ENCODE peak calls at places on chromosome 19, in five cellular contexts. Y is testis, X is A549, T is body of pancreas, G is neural progenitor cell. B is an unnamed sample.

GRCh38 chr19:14369399-14370168 is 11.7 kb upstream of the ADGRE5 start:
- DNase-seq in Y (no peak), X (no peak), T (no peak), G (no peak), B (no peak)

GRCh38 chr19:40690050-40690698 is at the start of gene NUMBL:
- DNase-seq in Y (no peak), X (no peak), T (no peak), G (no peak), B (no peak)

GRCh38 chr19:43519436-43520088 is 7.4 kb downstream of the ETHE1 start:
- DNase-seq in Y (peak), X (peak), T (peak), G (peak), B (peak)

GRCh38 chr19:46513461-46514236 is 18.0 kb upstream of the PNMA8B start:
- DNase-seq in Y (peak), X (peak), T (peak), G (peak), B (peak)

GRCh38 chr19:369256-369655 is 24.7 kb upstream of the MIER2 start:
- DNase-seq in Y (no peak), X (no peak), T (no peak), G (no peak), B (no peak)

GRCh38 chr19:16327911-16328823 is 3.5 kb downstream of the KLF2 start:
- DNase-seq in Y (peak), X (peak), T (peak), G (no peak), B (peak)

GRCh38 chr19:2451741-2452140 is 5.0 kb downstream of the LMNB2 start:
- DNase-seq in Y (no peak), X (no peak), T (no peak), G (no peak), B (no peak)

GRCh38 chr19:50460161-50460765 is 16.0 kb upstream of the EMC10 start:
- DNase-seq in Y (no peak), X (peak), T (no peak), G (no peak), B (no peak)

GRCh38 chr19:43623889-43624670 is 4.7 kb upstream of the ZNF428 start:
- DNase-seq in Y (peak), X (no peak), T (no peak), G (peak), B (no peak)

GRCh38 chr19:13573268-13573667 is 67.0 kb upstream of the CACNA1A start:
- DNase-seq in Y (no peak), X (no peak), T (no peak), G (peak), B (no peak)

GRCh38 chr19:15640904-15641597 is 354 bp downstream of the CYP4F3 start:
- DNase-seq in Y (no peak), X (peak), T (no peak), G (no peak), B (peak)

GRCh38 chr19:47156861-47157454 is 26.3 kb downstream of the SAE1 start:
- DNase-seq in Y (no peak), X (no peak), T (no peak), G (no peak), B (no peak)

GRCh38 chr19:48752511-48753365 is at the start of gene FUT1:
- DNase-seq in Y (peak), X (no peak), T (peak), G (peak), B (peak)

GRCh38 chr19:6930190-6930589 is 42.8 kb downstream of the ADGRE1 start:
- DNase-seq in Y (no peak), X (no peak), T (no peak), G (no peak), B (no peak)

GRCh38 chr19:6925801-6926751 is 38.7 kb downstream of the ADGRE1 start:
- DNase-seq in Y (no peak), X (peak), T (no peak), G (no peak), B (no peak)
- TF ChIP-seq CTCF in Y (no peak), X (peak), T (no peak), G (no peak), B (no peak)

GRCh38 chr19:36244066-36244465 is 29.2 kb downstream of the ZNF146 start:
- DNase-seq in Y (no peak), X (no peak), T (no peak), G (no peak), B (no peak)

GRCh38 chr19:36245210-36246005 is 30.5 kb downstream of the ZNF146 start:
- DNase-seq in Y (peak), X (no peak), T (peak), G (peak), B (no peak)

DNA sequence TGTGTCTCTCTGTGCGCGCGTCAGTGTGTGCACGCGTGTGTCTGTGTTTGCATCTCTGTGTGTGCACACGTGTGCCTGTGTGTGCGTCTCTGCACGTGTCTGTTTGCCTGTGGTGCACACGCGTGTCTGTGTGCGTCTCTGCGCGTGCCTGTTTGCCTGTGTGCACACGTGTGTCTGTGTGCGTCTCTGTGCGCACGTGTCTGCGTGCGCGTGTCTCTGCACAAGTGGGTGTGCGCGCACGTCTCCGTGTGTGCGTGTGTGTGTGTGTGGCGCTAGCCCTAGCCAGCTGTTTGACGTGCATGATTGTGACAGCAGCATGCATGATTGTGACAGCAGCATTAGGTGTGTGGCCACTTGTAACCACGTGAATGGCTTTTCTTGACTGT is 31.1 kb downstream of the ZNF146 start:
- DNase-seq in Y (no peak), X (no peak), T (no peak), G (no peak), B (peak)
- H3K4me3 ChIP-seq in Y (peak), X (no peak), T (no peak), G (peak), B (peak)

GRCh38 chr19:5547881-5548280 is 19.9 kb downstream of the TINCR start:
- DNase-seq in Y (no peak), X (peak), T (no peak), G (peak), B (peak)
- TF ChIP-seq CTCF in Y (peak), X (peak), T (peak), G (peak), B (peak)

GRCh38 chr19:54484451-54484850 is 11.4 kb upstream of the CDC42EP5 start:
- DNase-seq in Y (no peak), X (no peak), T (no peak), G (no peak), B (no peak)

GRCh38 chr19:54485846-54486245 is 12.8 kb upstream of the CDC42EP5 start:
- DNase-seq in Y (no peak), X (no peak), T (no peak), G (no peak), B (no peak)

GRCh38 chr19:54480048-54480447 is 7.0 kb upstream of the CDC42EP5 start:
- DNase-seq in Y (no peak), X (no peak), T (no peak), G (no peak), B (no peak)

GRCh38 chr19:54481326-54481930 is 8.3 kb upstream of the CDC42EP5 start:
- DNase-seq in Y (peak), X (peak), T (peak), G (peak), B (peak)

GRCh38 chr19:54482889-54483288 is 9.8 kb upstream of the CDC42EP5 start:
- DNase-seq in Y (no peak), X (no peak), T (no peak), G (no peak), B (no peak)
- H3K4me3 ChIP-seq in Y (no peak), X (no peak), T (no peak), G (no peak), B (no peak)

DNA sequence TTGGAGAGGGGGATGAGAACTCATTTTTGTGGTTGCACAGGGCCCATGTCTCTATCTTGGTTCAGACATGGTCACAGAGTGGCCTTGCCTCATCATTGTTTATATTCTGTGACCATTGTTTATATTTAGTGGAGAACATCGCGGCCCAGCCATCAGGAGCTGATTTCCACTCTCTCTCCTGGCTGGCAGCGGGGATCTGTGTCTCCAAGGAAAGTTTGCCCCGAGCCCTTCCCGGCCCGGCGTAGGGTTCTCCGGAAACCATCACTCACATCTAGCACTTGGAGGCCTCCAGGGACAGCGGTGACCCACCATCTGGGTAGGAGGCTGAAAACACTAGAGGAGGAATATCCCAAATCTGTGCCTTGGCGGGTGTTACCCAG is 822 bp upstream of the ZNF358 start:
- DNase-seq in Y (no peak), X (no peak), T (no peak), G (no peak), B (no peak)
- TF ChIP-seq CTCF in Y (no peak), X (no peak), T (no peak), G (no peak), B (no peak)

GRCh38 chr19:34306213-34306661 is 51.9 kb downstream of the GARRE1 start:
- DNase-seq in Y (no peak), X (no peak), T (peak), G (no peak), B (no peak)

GRCh38 chr19:34309368-34310138 is 55.2 kb downstream of the GARRE1 start:
- DNase-seq in Y (no peak), X (no peak), T (no peak), G (no peak), B (no peak)

GRCh38 chr19:34310494-34310981 is 54.5 kb upstream of the GPI start:
- DNase-seq in Y (peak), X (no peak), T (no peak), G (no peak), B (no peak)

GRCh38 chr19:34306824-34307223 is 52.5 kb downstream of the GARRE1 start:
- DNase-seq in Y (no peak), X (no peak), T (no peak), G (no peak), B (no peak)

GRCh38 chr19:34308381-34309367 is 54.3 kb downstream of the GARRE1 start:
- DNase-seq in Y (no peak), X (no peak), T (no peak), G (no peak), B (no peak)
- H3K4me3 ChIP-seq in Y (no peak), X (no peak), T (no peak), G (no peak), B (no peak)

DNA sequence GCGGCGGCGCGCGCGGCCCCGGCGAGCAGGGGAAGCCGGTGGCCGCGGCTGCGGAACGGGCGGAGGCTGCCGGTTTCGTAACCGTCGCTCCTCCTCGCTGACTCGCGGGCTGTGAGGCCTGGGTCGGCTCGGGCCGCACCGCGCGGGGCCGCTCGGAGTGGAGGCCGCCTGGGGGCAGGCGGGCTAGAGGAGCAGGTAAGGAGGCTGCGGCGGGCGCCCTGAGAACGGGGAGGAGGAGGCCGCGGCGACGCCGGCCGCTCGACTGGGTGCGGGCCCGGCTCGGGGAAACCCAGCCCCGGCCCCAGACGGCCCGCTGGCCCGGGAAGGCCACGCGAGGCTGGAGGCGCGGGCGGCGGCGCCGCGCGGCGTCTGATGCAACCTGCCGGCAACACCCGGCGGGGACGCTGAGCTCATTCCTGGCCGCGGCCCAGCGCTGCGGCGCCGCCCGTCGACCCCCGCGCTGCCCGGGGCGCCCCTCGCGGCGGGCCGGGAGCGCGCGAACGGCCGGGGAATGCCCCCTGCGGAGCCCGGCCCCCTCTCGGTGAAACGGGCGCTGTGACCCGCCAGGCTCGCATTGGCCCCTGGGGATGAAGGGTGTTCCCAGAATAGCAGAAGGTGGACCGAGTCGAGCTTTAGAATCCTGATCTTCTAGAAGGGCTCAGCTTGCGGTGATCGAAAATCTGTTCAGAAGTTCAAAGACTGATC is at the start of gene CEBPG:
- DNase-seq in Y (peak), X (no peak), T (peak), G (peak), B (peak)
- TF ChIP-seq CTCF in Y (no peak), X (peak), T (peak), G (peak), B (no peak)

GRCh38 chr19:7652061-7652641 is 15.2 kb downstream of the STXBP2 start:
- DNase-seq in Y (peak), X (peak), T (peak), G (peak), B (peak)
- H3K4me3 ChIP-seq in Y (no peak), X (peak), T (no peak), G (peak), B (no peak)

GRCh38 chr19:7868671-7869452 is 5.3 kb downstream of the PRR36 start:
- DNase-seq in Y (peak), X (peak), T (peak), G (peak), B (peak)

GRCh38 chr19:7869910-7870511 is 4.2 kb downstream of the PRR36 start:
- DNase-seq in Y (peak), X (peak), T (peak), G (peak), B (peak)

GRCh38 chr19:7868326-7868670 is 5.9 kb downstream of the PRR36 start:
- DNase-seq in Y (no peak), X (peak), T (no peak), G (no peak), B (peak)

GRCh38 chr19:7870571-7871279 is 3.5 kb downstream of the PRR36 start:
- DNase-seq in Y (peak), X (peak), T (peak), G (peak), B (peak)

GRCh38 chr19:7869453-7869909 is 4.7 kb downstream of the PRR36 start:
- DNase-seq in Y (peak), X (peak), T (peak), G (peak), B (peak)
- TF ChIP-seq CTCF in Y (no peak), X (no peak), T (peak), G (peak), B (no peak)

B was measured in epithelial cell of esophagus.